ENCODE peak calls at places on chromosomes 12 and 14, in six cellular contexts. H is pancreas, S is epithelial cell of prostate, O is cardiac muscle cell, P is uterus, G is SK-N-SH. F is an unnamed sample.

GRCh38 chr12:50537538-50537919 is 32.7 kb downstream of the DIP2B start:
- DNase-seq in H (no peak), S (peak), O (no peak), P (no peak), G (no peak), F (no peak)

GRCh38 chr12:117350140-117350539 is 11.3 kb downstream of the NOS1 start:
- DNase-seq in H (no peak), S (peak), O (no peak), P (no peak), G (no peak), F (no peak)

GRCh38 chr12:105740337-105740736 is 398.4 kb downstream of the NUAK1 start:
- DNase-seq in H (no peak), S (no peak), O (no peak), P (no peak), G (no peak), F (no peak)

GRCh38 chr12:115840159-115840558 is 437.3 kb downstream of the MED13L start:
- DNase-seq in H (no peak), S (peak), O (no peak), P (no peak), G (no peak), F (no peak)

GRCh38 chr14:101001311-101002069 is 98.0 kb upstream of the RTL1 start:
- DNase-seq in H (no peak), S (peak), O (peak), P (no peak), G (no peak), F (no peak)

GRCh38 chr14:99972748-99973466 is 92.3 kb upstream of the EVL start:
- DNase-seq in H (no peak), S (no peak), O (peak), P (no peak), G (no peak), F (no peak)

GRCh38 chr12:124451637-124452243 is 115.7 kb downstream of the NCOR2 start:
- DNase-seq in H (no peak), S (no peak), O (no peak), P (no peak), G (no peak), F (no peak)

GRCh38 chr12:78392918-78393317 is 471.7 kb upstream of the SYT1 start:
- DNase-seq in H (no peak), S (no peak), O (peak), P (no peak), G (peak), F (no peak)

GRCh38 chr14:71290960-71291466 is 383.8 kb downstream of the PCNX1 start:
- DNase-seq in H (no peak), S (peak), O (peak), P (no peak), G (no peak), F (no peak)

GRCh38 chr12:65497645-65498044 is 219.2 kb downstream of the MSRB3 start:
- DNase-seq in H (no peak), S (no peak), O (peak), P (no peak), G (no peak), F (no peak)
- H3K27ac ChIP-seq in H (no peak), S (no peak), O (no peak), P (no peak), G (no peak), F (no peak)

GRCh38 chr14:52922059-52922458 is 28.8 kb downstream of the FERMT2 start:
- DNase-seq in H (no peak), S (no peak), O (no peak), P (no peak), G (no peak), F (no peak)
- H3K27ac ChIP-seq in H (no peak), S (no peak), O (no peak), P (no peak), G (peak), F (no peak)

GRCh38 chr12:28060901-28061300 is 88.4 kb upstream of the PTHLH start:
- DNase-seq in H (no peak), S (no peak), O (no peak), P (no peak), G (no peak), F (no peak)
- H3K27ac ChIP-seq in H (no peak), S (no peak), O (no peak), P (no peak), G (no peak), F (no peak)

GRCh38 chr14:50025073-50025472 is 91.3 kb downstream of the VCPKMT start:
- DNase-seq in H (no peak), S (no peak), O (no peak), P (no peak), G (no peak), F (no peak)
- H3K27ac ChIP-seq in H (no peak), S (no peak), O (no peak), P (peak), G (peak), F (no peak)

GRCh38 chr12:120961604-120962486 is 16.5 kb upstream of the HNF1A start:
- DNase-seq in H (peak), S (no peak), O (no peak), P (no peak), G (no peak), F (no peak)
- H3K27ac ChIP-seq in H (no peak), S (peak), O (no peak), P (no peak), G (no peak), F (no peak)

DNA sequence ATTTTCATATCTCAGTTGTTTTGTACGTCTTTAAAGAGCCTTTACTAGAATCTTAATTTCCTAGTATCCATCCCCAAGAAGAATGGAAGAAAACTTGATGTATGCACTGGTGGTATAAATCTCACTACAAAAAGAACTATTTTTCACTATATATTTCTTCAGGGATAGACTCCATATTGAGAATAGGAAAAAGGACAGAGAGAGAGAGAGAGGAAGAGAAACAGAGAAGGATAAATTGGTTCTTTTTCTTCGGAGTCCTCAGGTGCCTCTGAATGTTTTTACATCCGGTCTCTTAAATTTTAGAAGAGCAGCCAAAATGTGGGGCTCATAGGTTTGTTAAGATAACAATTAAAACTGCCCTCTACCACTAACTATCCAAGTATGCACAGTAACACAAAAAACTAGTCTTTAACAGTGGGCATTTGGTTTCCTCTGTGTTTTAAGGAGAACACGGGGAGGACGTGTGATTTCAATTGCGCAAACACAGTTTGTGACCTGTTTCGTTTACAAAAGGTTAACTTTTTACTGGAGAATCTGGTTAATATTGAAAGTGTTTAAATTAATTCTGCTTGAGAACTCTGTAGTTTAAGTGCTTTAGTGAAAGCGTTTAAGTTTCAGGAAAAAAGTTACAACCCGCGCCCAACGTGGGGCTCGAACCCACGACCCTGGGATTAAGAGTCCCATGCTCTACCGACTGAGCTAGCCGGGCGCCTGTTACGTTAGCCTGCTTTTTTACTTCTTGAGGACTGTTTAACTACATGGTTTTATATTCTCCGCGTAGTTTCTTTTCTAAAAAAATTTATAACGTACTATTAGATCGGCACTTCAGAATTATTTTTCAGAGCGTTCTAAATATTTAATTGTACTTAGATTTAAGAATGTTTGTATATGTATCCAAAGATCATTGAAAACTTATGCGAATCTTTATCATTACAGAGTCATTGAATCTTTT is 5.1 kb upstream of the PSMA3 start:
- DNase-seq in H (peak), S (no peak), O (peak), P (peak), G (no peak), F (peak)
- H3K27ac ChIP-seq in H (peak), S (peak), O (no peak), P (peak), G (peak), F (peak)

DNA sequence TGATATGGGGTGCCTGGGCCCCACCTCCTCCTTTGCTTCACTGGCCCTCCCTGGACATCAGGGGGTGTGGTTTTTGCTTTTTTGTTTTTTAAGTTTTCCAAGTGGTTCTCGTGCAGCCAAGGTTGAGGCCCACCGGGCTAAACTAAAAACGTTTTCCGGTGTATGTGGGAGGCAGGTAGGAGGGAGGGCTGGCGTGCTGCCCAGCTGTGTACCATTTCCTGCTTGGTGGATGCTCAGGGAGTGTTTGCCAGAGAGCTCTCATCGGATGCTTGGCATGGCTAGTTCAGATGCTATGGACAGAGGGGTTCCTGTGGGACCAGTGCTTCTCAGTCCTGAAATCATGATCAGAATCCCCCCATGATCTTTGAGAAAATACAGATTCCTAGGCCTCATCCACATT is 246.4 kb downstream of the CACNA1C start:
- DNase-seq in H (no peak), S (no peak), O (no peak), P (peak), G (no peak), F (no peak)
- H3K27ac ChIP-seq in H (no peak), S (no peak), O (no peak), P (no peak), G (no peak), F (no peak)

GRCh38 chr12:103495783-103496456 is at the start of gene C12orf42:
- DNase-seq in H (no peak), S (no peak), O (peak), P (no peak), G (peak), F (no peak)
- H3K27ac ChIP-seq in H (no peak), S (no peak), O (no peak), P (no peak), G (no peak), F (no peak)